ENCODE peak calls at places on chromosomes 11 and 22, in four cellular contexts. One of them, this sample, is unnamed.

GRCh38 chr11:704189-704798 is 1.7 kb upstream of the EPS8L2 start:
- DNase-seq in activated CD8-positive, alpha-beta memory T cell treated with anti-CD3 and anti-CD28 coated beads, Interleukin-2, amount 10 ng/mL, durations not matched to agents 7 days and 5 days: no peak
- DNase-seq in EL: no peak
- DNase-seq in stimulated activated CD4-positive, alpha-beta T cell treated with anti-CD3 and anti-CD28 coated beads, Interleukin-2, amount 100 ng/mL, for 24 hours: no peak
- DNase-seq in this sample: no peak

GRCh38 chr22:44847380-44847779 is 95.0 kb downstream of the ARHGAP8 start:
- DNase-seq in EL: no peak
- DNase-seq in stimulated activated CD4-positive, alpha-beta T cell treated with anti-CD3 and anti-CD28 coated beads, Interleukin-2, amount 100 ng/mL, for 24 hours: no peak
- DNase-seq in activated CD8-positive, alpha-beta memory T cell treated with anti-CD3 and anti-CD28 coated beads, Interleukin-2, amount 10 ng/mL, durations not matched to agents 7 days and 5 days: no peak
- DNase-seq in this sample: no peak

GRCh38 chr22:48588151-48588880 is 1239.4 kb downstream of the BRD1 start:
- DNase-seq in stimulated activated CD4-positive, alpha-beta T cell treated with anti-CD3 and anti-CD28 coated beads, Interleukin-2, amount 100 ng/mL, for 24 hours: no peak
- DNase-seq in EL: no peak
- DNase-seq in activated CD8-positive, alpha-beta memory T cell treated with anti-CD3 and anti-CD28 coated beads, Interleukin-2, amount 10 ng/mL, durations not matched to agents 7 days and 5 days: no peak
- DNase-seq in this sample: no peak

GRCh38 chr11:94933225-94934130 is 39.9 kb downstream of the CWC15 start:
- DNase-seq in EL: peak; percentile 96
- DNase-seq in activated CD8-positive, alpha-beta memory T cell treated with anti-CD3 and anti-CD28 coated beads, Interleukin-2, amount 10 ng/mL, durations not matched to agents 7 days and 5 days: no peak
- DNase-seq in stimulated activated CD4-positive, alpha-beta T cell treated with anti-CD3 and anti-CD28 coated beads, Interleukin-2, amount 100 ng/mL, for 24 hours: no peak
- DNase-seq in this sample: no peak

GRCh38 chr11:117941163-117941707 is 12.0 kb upstream of the TMPRSS13 start:
- DNase-seq in stimulated activated CD4-positive, alpha-beta T cell treated with anti-CD3 and anti-CD28 coated beads, Interleukin-2, amount 100 ng/mL, for 24 hours: no peak
- DNase-seq in activated CD8-positive, alpha-beta memory T cell treated with anti-CD3 and anti-CD28 coated beads, Interleukin-2, amount 10 ng/mL, durations not matched to agents 7 days and 5 days: no peak
- DNase-seq in EL: no peak
- DNase-seq in this sample: no peak

GRCh38 chr22:38129856-38130255 is 19.4 kb upstream of the BAIAP2L2 start:
- DNase-seq in stimulated activated CD4-positive, alpha-beta T cell treated with anti-CD3 and anti-CD28 coated beads, Interleukin-2, amount 100 ng/mL, for 24 hours: no peak
- DNase-seq in activated CD8-positive, alpha-beta memory T cell treated with anti-CD3 and anti-CD28 coated beads, Interleukin-2, amount 10 ng/mL, durations not matched to agents 7 days and 5 days: no peak
- DNase-seq in EL: no peak
- DNase-seq in this sample: no peak

GRCh38 chr11:16771350-16772140 is 33.1 kb downstream of the C11orf58 start:
- DNase-seq in activated CD8-positive, alpha-beta memory T cell treated with anti-CD3 and anti-CD28 coated beads, Interleukin-2, amount 10 ng/mL, durations not matched to agents 7 days and 5 days: peak; percentile 34
- DNase-seq in EL: no peak
- DNase-seq in stimulated activated CD4-positive, alpha-beta T cell treated with anti-CD3 and anti-CD28 coated beads, Interleukin-2, amount 100 ng/mL, for 24 hours: no peak
- DNase-seq in this sample: peak; percentile 11

GRCh38 chr11:19552100-19552499 is 160.5 kb upstream of the NAV2 start:
- DNase-seq in EL: no peak
- DNase-seq in stimulated activated CD4-positive, alpha-beta T cell treated with anti-CD3 and anti-CD28 coated beads, Interleukin-2, amount 100 ng/mL, for 24 hours: no peak
- DNase-seq in activated CD8-positive, alpha-beta memory T cell treated with anti-CD3 and anti-CD28 coated beads, Interleukin-2, amount 10 ng/mL, durations not matched to agents 7 days and 5 days: no peak
- DNase-seq in this sample: no peak

GRCh38 chr11:13884159-13884799 is 78.2 kb upstream of the SPON1 start:
- DNase-seq in activated CD8-positive, alpha-beta memory T cell treated with anti-CD3 and anti-CD28 coated beads, Interleukin-2, amount 10 ng/mL, durations not matched to agents 7 days and 5 days: no peak
- DNase-seq in stimulated activated CD4-positive, alpha-beta T cell treated with anti-CD3 and anti-CD28 coated beads, Interleukin-2, amount 100 ng/mL, for 24 hours: no peak
- DNase-seq in EL: no peak
- DNase-seq in this sample: no peak

GRCh38 chr22:22508274-22509176 is at the start of gene ZNF280B:
- DNase-seq in stimulated activated CD4-positive, alpha-beta T cell treated with anti-CD3 and anti-CD28 coated beads, Interleukin-2, amount 100 ng/mL, for 24 hours: peak; percentile 89
- DNase-seq in activated CD8-positive, alpha-beta memory T cell treated with anti-CD3 and anti-CD28 coated beads, Interleukin-2, amount 10 ng/mL, durations not matched to agents 7 days and 5 days: peak; percentile 90
- DNase-seq in EL: peak; percentile 47
- DNase-seq in this sample: peak; percentile 91

GRCh38 chr11:1791912-1792311 is 28.2 kb upstream of the CTSD start:
- DNase-seq in EL: no peak
- DNase-seq in stimulated activated CD4-positive, alpha-beta T cell treated with anti-CD3 and anti-CD28 coated beads, Interleukin-2, amount 100 ng/mL, for 24 hours: no peak
- DNase-seq in activated CD8-positive, alpha-beta memory T cell treated with anti-CD3 and anti-CD28 coated beads, Interleukin-2, amount 10 ng/mL, durations not matched to agents 7 days and 5 days: no peak
- DNase-seq in this sample: no peak

GRCh38 chr11:61362542-61362875 is 335 bp downstream of the TMEM138 start:
- DNase-seq in activated CD8-positive, alpha-beta memory T cell treated with anti-CD3 and anti-CD28 coated beads, Interleukin-2, amount 10 ng/mL, durations not matched to agents 7 days and 5 days: peak; percentile 66
- DNase-seq in EL: peak; percentile 43
- DNase-seq in stimulated activated CD4-positive, alpha-beta T cell treated with anti-CD3 and anti-CD28 coated beads, Interleukin-2, amount 100 ng/mL, for 24 hours: peak; percentile 22
- DNase-seq in this sample: peak; percentile 52

GRCh38 chr11:70568504-70569172 is 170.3 kb downstream of the CTTN start:
- DNase-seq in activated CD8-positive, alpha-beta memory T cell treated with anti-CD3 and anti-CD28 coated beads, Interleukin-2, amount 10 ng/mL, durations not matched to agents 7 days and 5 days: no peak
- DNase-seq in stimulated activated CD4-positive, alpha-beta T cell treated with anti-CD3 and anti-CD28 coated beads, Interleukin-2, amount 100 ng/mL, for 24 hours: peak; percentile 3
- DNase-seq in EL: peak; percentile 38
- DNase-seq in this sample: no peak

GRCh38 chr11:128860571-128861361 is 6.3 kb downstream of the KCNJ1 start:
- DNase-seq in activated CD8-positive, alpha-beta memory T cell treated with anti-CD3 and anti-CD28 coated beads, Interleukin-2, amount 10 ng/mL, durations not matched to agents 7 days and 5 days: no peak
- DNase-seq in stimulated activated CD4-positive, alpha-beta T cell treated with anti-CD3 and anti-CD28 coated beads, Interleukin-2, amount 100 ng/mL, for 24 hours: no peak
- DNase-seq in EL: peak; percentile 97
- DNase-seq in this sample: no peak

GRCh38 chr22:19853879-19854777 is 546 bp downstream of the GNB1L start:
- DNase-seq in EL: no peak
- DNase-seq in stimulated activated CD4-positive, alpha-beta T cell treated with anti-CD3 and anti-CD28 coated beads, Interleukin-2, amount 100 ng/mL, for 24 hours: no peak
- DNase-seq in activated CD8-positive, alpha-beta memory T cell treated with anti-CD3 and anti-CD28 coated beads, Interleukin-2, amount 10 ng/mL, durations not matched to agents 7 days and 5 days: peak; percentile 49
- DNase-seq in this sample: peak; percentile 52

GRCh38 chr11:62552931-62553838 is 6.6 kb upstream of the AHNAK start:
- DNase-seq in activated CD8-positive, alpha-beta memory T cell treated with anti-CD3 and anti-CD28 coated beads, Interleukin-2, amount 10 ng/mL, durations not matched to agents 7 days and 5 days: peak; percentile 82
- DNase-seq in stimulated activated CD4-positive, alpha-beta T cell treated with anti-CD3 and anti-CD28 coated beads, Interleukin-2, amount 100 ng/mL, for 24 hours: peak; percentile 41
- DNase-seq in EL: peak; percentile 98
- DNase-seq in this sample: no peak

GRCh38 chr11:115606223-115607220 is 102.3 kb upstream of the CADM1 start:
- DNase-seq in EL: no peak
- DNase-seq in activated CD8-positive, alpha-beta memory T cell treated with anti-CD3 and anti-CD28 coated beads, Interleukin-2, amount 10 ng/mL, durations not matched to agents 7 days and 5 days: no peak
- DNase-seq in stimulated activated CD4-positive, alpha-beta T cell treated with anti-CD3 and anti-CD28 coated beads, Interleukin-2, amount 100 ng/mL, for 24 hours: no peak
- DNase-seq in this sample: no peak

GRCh38 chr11:95556342-95557151 is 233.0 kb downstream of the FAM76B start:
- DNase-seq in stimulated activated CD4-positive, alpha-beta T cell treated with anti-CD3 and anti-CD28 coated beads, Interleukin-2, amount 100 ng/mL, for 24 hours: peak; percentile 19
- DNase-seq in EL: no peak
- DNase-seq in activated CD8-positive, alpha-beta memory T cell treated with anti-CD3 and anti-CD28 coated beads, Interleukin-2, amount 10 ng/mL, durations not matched to agents 7 days and 5 days: no peak
- DNase-seq in this sample: peak; percentile 22

GRCh38 chr11:121892131-121892681 is 223.8 kb downstream of the BLID start:
- DNase-seq in stimulated activated CD4-positive, alpha-beta T cell treated with anti-CD3 and anti-CD28 coated beads, Interleukin-2, amount 100 ng/mL, for 24 hours: no peak
- DNase-seq in EL: peak; percentile 86
- DNase-seq in activated CD8-positive, alpha-beta memory T cell treated with anti-CD3 and anti-CD28 coated beads, Interleukin-2, amount 10 ng/mL, durations not matched to agents 7 days and 5 days: no peak
- DNase-seq in this sample: no peak

GRCh38 chr11:75734491-75735180 is 17.0 kb downstream of the MOGAT2 start:
- DNase-seq in activated CD8-positive, alpha-beta memory T cell treated with anti-CD3 and anti-CD28 coated beads, Interleukin-2, amount 10 ng/mL, durations not matched to agents 7 days and 5 days: no peak
- DNase-seq in stimulated activated CD4-positive, alpha-beta T cell treated with anti-CD3 and anti-CD28 coated beads, Interleukin-2, amount 100 ng/mL, for 24 hours: no peak
- DNase-seq in EL: no peak
- DNase-seq in this sample: no peak

GRCh38 chr11:107293677-107294344 is 163.8 kb downstream of the CWF19L2 start:
- DNase-seq in EL: no peak
- DNase-seq in stimulated activated CD4-positive, alpha-beta T cell treated with anti-CD3 and anti-CD28 coated beads, Interleukin-2, amount 100 ng/mL, for 24 hours: no peak
- DNase-seq in activated CD8-positive, alpha-beta memory T cell treated with anti-CD3 and anti-CD28 coated beads, Interleukin-2, amount 10 ng/mL, durations not matched to agents 7 days and 5 days: no peak
- DNase-seq in this sample: no peak

GRCh38 chr11:71556018-71556417 is 7.8 kb downstream of the KRTAP5-9 start:
- DNase-seq in activated CD8-positive, alpha-beta memory T cell treated with anti-CD3 and anti-CD28 coated beads, Interleukin-2, amount 10 ng/mL, durations not matched to agents 7 days and 5 days: no peak
- DNase-seq in stimulated activated CD4-positive, alpha-beta T cell treated with anti-CD3 and anti-CD28 coated beads, Interleukin-2, amount 100 ng/mL, for 24 hours: no peak
- DNase-seq in EL: no peak
- DNase-seq in this sample: no peak

GRCh38 chr11:35946766-35947165 is 2.9 kb downstream of the LDLRAD3 start:
- DNase-seq in EL: no peak
- DNase-seq in stimulated activated CD4-positive, alpha-beta T cell treated with anti-CD3 and anti-CD28 coated beads, Interleukin-2, amount 100 ng/mL, for 24 hours: no peak
- DNase-seq in activated CD8-positive, alpha-beta memory T cell treated with anti-CD3 and anti-CD28 coated beads, Interleukin-2, amount 10 ng/mL, durations not matched to agents 7 days and 5 days: no peak
- DNase-seq in this sample: no peak

GRCh38 chr11:67289651-67290479 is 762 bp downstream of the ANKRD13D start:
- DNase-seq in stimulated activated CD4-positive, alpha-beta T cell treated with anti-CD3 and anti-CD28 coated beads, Interleukin-2, amount 100 ng/mL, for 24 hours: no peak
- DNase-seq in activated CD8-positive, alpha-beta memory T cell treated with anti-CD3 and anti-CD28 coated beads, Interleukin-2, amount 10 ng/mL, durations not matched to agents 7 days and 5 days: no peak
- DNase-seq in EL: peak; percentile 42
- DNase-seq in this sample: no peak

GRCh38 chr11:78802058-78802633 is 227.5 kb upstream of the NARS2 start:
- DNase-seq in stimulated activated CD4-positive, alpha-beta T cell treated with anti-CD3 and anti-CD28 coated beads, Interleukin-2, amount 100 ng/mL, for 24 hours: no peak
- DNase-seq in activated CD8-positive, alpha-beta memory T cell treated with anti-CD3 and anti-CD28 coated beads, Interleukin-2, amount 10 ng/mL, durations not matched to agents 7 days and 5 days: no peak
- DNase-seq in EL: no peak
- DNase-seq in this sample: no peak

GRCh38 chr22:23147632-23148387 is 2.5 kb downstream of the RAB36 start:
- DNase-seq in stimulated activated CD4-positive, alpha-beta T cell treated with anti-CD3 and anti-CD28 coated beads, Interleukin-2, amount 100 ng/mL, for 24 hours: no peak
- DNase-seq in EL: no peak
- DNase-seq in activated CD8-positive, alpha-beta memory T cell treated with anti-CD3 and anti-CD28 coated beads, Interleukin-2, amount 10 ng/mL, durations not matched to agents 7 days and 5 days: no peak
- DNase-seq in this sample: no peak

GRCh38 chr11:113578715-113579250 is 103.6 kb upstream of the DRD2 start:
- DNase-seq in EL: no peak
- DNase-seq in stimulated activated CD4-positive, alpha-beta T cell treated with anti-CD3 and anti-CD28 coated beads, Interleukin-2, amount 100 ng/mL, for 24 hours: no peak
- DNase-seq in activated CD8-positive, alpha-beta memory T cell treated with anti-CD3 and anti-CD28 coated beads, Interleukin-2, amount 10 ng/mL, durations not matched to agents 7 days and 5 days: no peak
- DNase-seq in this sample: no peak

GRCh38 chr22:42431401-42432019 is 693 bp downstream of the NFAM1 start:
- DNase-seq in EL: no peak
- DNase-seq in stimulated activated CD4-positive, alpha-beta T cell treated with anti-CD3 and anti-CD28 coated beads, Interleukin-2, amount 100 ng/mL, for 24 hours: no peak
- DNase-seq in activated CD8-positive, alpha-beta memory T cell treated with anti-CD3 and anti-CD28 coated beads, Interleukin-2, amount 10 ng/mL, durations not matched to agents 7 days and 5 days: no peak
- DNase-seq in this sample: no peak

GRCh38 chr11:119680899-119681370 is 48.1 kb downstream of the NECTIN1 start:
- DNase-seq in stimulated activated CD4-positive, alpha-beta T cell treated with anti-CD3 and anti-CD28 coated beads, Interleukin-2, amount 100 ng/mL, for 24 hours: no peak
- DNase-seq in activated CD8-positive, alpha-beta memory T cell treated with anti-CD3 and anti-CD28 coated beads, Interleukin-2, amount 10 ng/mL, durations not matched to agents 7 days and 5 days: no peak
- DNase-seq in EL: no peak
- DNase-seq in this sample: no peak

GRCh38 chr11:79940165-79940564 is 499.3 kb upstream of the TENM4 start:
- DNase-seq in activated CD8-positive, alpha-beta memory T cell treated with anti-CD3 and anti-CD28 coated beads, Interleukin-2, amount 10 ng/mL, durations not matched to agents 7 days and 5 days: no peak
- DNase-seq in stimulated activated CD4-positive, alpha-beta T cell treated with anti-CD3 and anti-CD28 coated beads, Interleukin-2, amount 100 ng/mL, for 24 hours: no peak
- DNase-seq in EL: no peak
- DNase-seq in this sample: no peak

GRCh38 chr11:33453225-33453624 is 196.0 kb downstream of the HIPK3 start:
- DNase-seq in EL: no peak
- DNase-seq in activated CD8-positive, alpha-beta memory T cell treated with anti-CD3 and anti-CD28 coated beads, Interleukin-2, amount 10 ng/mL, durations not matched to agents 7 days and 5 days: no peak
- DNase-seq in stimulated activated CD4-positive, alpha-beta T cell treated with anti-CD3 and anti-CD28 coated beads, Interleukin-2, amount 100 ng/mL, for 24 hours: no peak
- DNase-seq in this sample: no peak

GRCh38 chr11:8899119-8899753 is 11.8 kb upstream of the AKIP1 start:
- DNase-seq in activated CD8-positive, alpha-beta memory T cell treated with anti-CD3 and anti-CD28 coated beads, Interleukin-2, amount 10 ng/mL, durations not matched to agents 7 days and 5 days: no peak
- DNase-seq in stimulated activated CD4-positive, alpha-beta T cell treated with anti-CD3 and anti-CD28 coated beads, Interleukin-2, amount 100 ng/mL, for 24 hours: no peak
- DNase-seq in EL: no peak
- DNase-seq in this sample: no peak

GRCh38 chr11:92390783-92391182 is 166.2 kb downstream of the FAT3 start:
- DNase-seq in activated CD8-positive, alpha-beta memory T cell treated with anti-CD3 and anti-CD28 coated beads, Interleukin-2, amount 10 ng/mL, durations not matched to agents 7 days and 5 days: no peak
- DNase-seq in stimulated activated CD4-positive, alpha-beta T cell treated with anti-CD3 and anti-CD28 coated beads, Interleukin-2, amount 100 ng/mL, for 24 hours: no peak
- DNase-seq in EL: no peak
- DNase-seq in this sample: no peak

GRCh38 chr11:122690801-122691649 is 35.5 kb downstream of the UBASH3B start:
- DNase-seq in EL: peak; percentile 40
- DNase-seq in activated CD8-positive, alpha-beta memory T cell treated with anti-CD3 and anti-CD28 coated beads, Interleukin-2, amount 10 ng/mL, durations not matched to agents 7 days and 5 days: no peak
- DNase-seq in stimulated activated CD4-positive, alpha-beta T cell treated with anti-CD3 and anti-CD28 coated beads, Interleukin-2, amount 100 ng/mL, for 24 hours: no peak
- DNase-seq in this sample: no peak

GRCh38 chr22:18044548-18045271 is 20.3 kb upstream of the MICAL3 start:
- DNase-seq in stimulated activated CD4-positive, alpha-beta T cell treated with anti-CD3 and anti-CD28 coated beads, Interleukin-2, amount 100 ng/mL, for 24 hours: no peak
- DNase-seq in EL: no peak
- DNase-seq in activated CD8-positive, alpha-beta memory T cell treated with anti-CD3 and anti-CD28 coated beads, Interleukin-2, amount 10 ng/mL, durations not matched to agents 7 days and 5 days: no peak
- DNase-seq in this sample: no peak